ENCODE peak calls at places on chromosomes 5 and 9, in four cellular contexts. One of them, this sample, is unnamed.

GRCh38 chr9:83138422-83139135 is 75.6 kb upstream of the RASEF start:
- DNase-seq in D341Med: no peak
- DNase-seq in T-helper 9 cell: no peak
- DNase-seq in activated naive CD4-positive, alpha-beta T cell: no peak
- DNase-seq in this sample: no peak

GRCh38 chr5:175654346-175654745 is 3.5 kb upstream of the HRH2 start:
- DNase-seq in D341Med: no peak
- DNase-seq in T-helper 9 cell: no peak
- DNase-seq in activated naive CD4-positive, alpha-beta T cell: no peak
- DNase-seq in this sample: no peak

GRCh38 chr9:134434896-134435506 is 108.7 kb downstream of the RXRA start:
- DNase-seq in D341Med: peak; percentile 69
- DNase-seq in T-helper 9 cell: no peak
- DNase-seq in activated naive CD4-positive, alpha-beta T cell: no peak
- DNase-seq in this sample: peak; percentile 92

GRCh38 chr5:81848368-81848767 is 97.5 kb upstream of the SSBP2 start:
- DNase-seq in D341Med: no peak
- DNase-seq in T-helper 9 cell: no peak
- DNase-seq in activated naive CD4-positive, alpha-beta T cell: no peak
- DNase-seq in this sample: peak; percentile 72

GRCh38 chr5:3891118-3891517 is 295.5 kb downstream of the IRX1 start:
- DNase-seq in D341Med: no peak
- DNase-seq in T-helper 9 cell: no peak
- DNase-seq in activated naive CD4-positive, alpha-beta T cell: no peak
- DNase-seq in this sample: no peak

GRCh38 chr5:114122852-114123251 is 239.0 kb upstream of the KCNN2 start:
- DNase-seq in D341Med: no peak
- DNase-seq in T-helper 9 cell: no peak
- DNase-seq in activated naive CD4-positive, alpha-beta T cell: no peak
- DNase-seq in this sample: no peak

GRCh38 chr9:14103115-14103514 is 210.8 kb downstream of the NFIB start:
- DNase-seq in D341Med: no peak
- DNase-seq in T-helper 9 cell: no peak
- DNase-seq in activated naive CD4-positive, alpha-beta T cell: no peak
- DNase-seq in this sample: no peak

GRCh38 chr9:133788819-133789733 is 50.9 kb upstream of the SARDH start:
- DNase-seq in D341Med: no peak
- DNase-seq in T-helper 9 cell: no peak
- DNase-seq in activated naive CD4-positive, alpha-beta T cell: no peak
- DNase-seq in this sample: peak; percentile 88

GRCh38 chr5:78758169-78758839 is 109.7 kb upstream of the LHFPL2 start:
- DNase-seq in D341Med: no peak
- DNase-seq in T-helper 9 cell: no peak
- DNase-seq in activated naive CD4-positive, alpha-beta T cell: no peak
- DNase-seq in this sample: no peak

GRCh38 chr9:112921549-112921948 is 30.9 kb upstream of the SLC46A2 start:
- DNase-seq in D341Med: peak; percentile 48
- DNase-seq in T-helper 9 cell: no peak
- DNase-seq in activated naive CD4-positive, alpha-beta T cell: no peak
- DNase-seq in this sample: peak; percentile 17

GRCh38 chr5:142512680-142513042 is 173.2 kb downstream of the FGF1 start:
- DNase-seq in D341Med: no peak
- DNase-seq in T-helper 9 cell: no peak
- DNase-seq in activated naive CD4-positive, alpha-beta T cell: no peak
- DNase-seq in this sample: no peak

GRCh38 chr5:21236896-21237830 is 1249.2 kb upstream of the CDH18 start:
- DNase-seq in D341Med: no peak
- DNase-seq in T-helper 9 cell: no peak
- DNase-seq in activated naive CD4-positive, alpha-beta T cell: no peak
- DNase-seq in this sample: peak; percentile 20

GRCh38 chr5:69431424-69432303 is 16.7 kb downstream of the MARVELD2 start:
- DNase-seq in D341Med: no peak
- DNase-seq in T-helper 9 cell: no peak
- DNase-seq in activated naive CD4-positive, alpha-beta T cell: no peak
- DNase-seq in this sample: no peak

GRCh38 chr5:78008356-78008967 is 232.3 kb upstream of the TBCA start:
- DNase-seq in D341Med: peak; percentile 62
- DNase-seq in T-helper 9 cell: no peak
- DNase-seq in activated naive CD4-positive, alpha-beta T cell: no peak
- DNase-seq in this sample: peak; percentile 83

GRCh38 chr9:121989010-121989409 is 104.1 kb downstream of the TTLL11 start:
- DNase-seq in D341Med: no peak
- DNase-seq in T-helper 9 cell: no peak
- DNase-seq in activated naive CD4-positive, alpha-beta T cell: no peak
- DNase-seq in this sample: no peak

GRCh38 chr5:135318924-135319323 is 80.1 kb downstream of the MACROH2A1 start:
- DNase-seq in D341Med: no peak
- DNase-seq in T-helper 9 cell: no peak
- DNase-seq in activated naive CD4-positive, alpha-beta T cell: no peak
- DNase-seq in this sample: no peak

GRCh38 chr9:105329729-105330082 is 85.3 kb downstream of the SLC44A1 start:
- DNase-seq in D341Med: no peak
- DNase-seq in T-helper 9 cell: no peak
- DNase-seq in activated naive CD4-positive, alpha-beta T cell: no peak
- DNase-seq in this sample: peak; percentile 49

GRCh38 chr9:81141952-81142351 is 547.4 kb downstream of the TLE1 start:
- DNase-seq in D341Med: no peak
- DNase-seq in T-helper 9 cell: no peak
- DNase-seq in activated naive CD4-positive, alpha-beta T cell: no peak
- DNase-seq in this sample: no peak

This sample was measured in putamen.